ENCODE peak calls at places on chromosomes 11 and 22, in four cellular contexts. K is thoracic aorta, H is lung, Q is foreskin fibroblast. V is an unnamed sample.

GRCh38 chr11:69568809-69569097 is 72.2 kb upstream of the CCND1 start:
- DNase-seq in K (no peak), H (no peak), Q (no peak), V (no peak)

GRCh38 chr11:102955624-102956023 is at the start of gene MMP13:
- DNase-seq in K (no peak), H (no peak), Q (no peak), V (no peak)

GRCh38 chr22:46791201-46791731 is 28.8 kb downstream of the TBC1D22A start:
- DNase-seq in K (no peak), H (no peak), Q (peak), V (no peak)

GRCh38 chr11:120352405-120352804 is 16.2 kb downstream of the ARHGEF12 start:
- DNase-seq in K (no peak), H (no peak), Q (no peak), V (no peak)

GRCh38 chr22:19661156-19661555 is 53.1 kb upstream of the SEPTIN5 start:
- DNase-seq in K (no peak), H (no peak), Q (no peak), V (no peak)

GRCh38 chr11:125728969-125729368 is 17.1 kb upstream of the PATE1 start:
- DNase-seq in K (no peak), H (no peak), Q (no peak), V (no peak)

GRCh38 chr22:20429254-20430100 is 8.1 kb downstream of the SCARF2 start:
- DNase-seq in K (no peak), H (peak), Q (no peak), V (no peak)

GRCh38 chr11:90874971-90875370 is 652.1 kb upstream of the CHORDC1 start:
- DNase-seq in K (no peak), H (no peak), Q (no peak), V (no peak)

GRCh38 chr11:123702137-123702536 is 39.3 kb downstream of the ZNF202 start:
- DNase-seq in K (no peak), H (no peak), Q (no peak), V (no peak)

GRCh38 chr22:25062378-25063095 is 110.0 kb downstream of the KIAA1671 start:
- DNase-seq in K (no peak), H (no peak), Q (no peak), V (no peak)

GRCh38 chr11:110479070-110479444 is 49.3 kb downstream of the FDX1 start:
- DNase-seq in K (no peak), H (no peak), Q (no peak), V (no peak)

GRCh38 chr22:23542933-23543332 is 37.2 kb downstream of the IGLL1 start:
- DNase-seq in K (no peak), H (no peak), Q (no peak), V (no peak)

DNA sequence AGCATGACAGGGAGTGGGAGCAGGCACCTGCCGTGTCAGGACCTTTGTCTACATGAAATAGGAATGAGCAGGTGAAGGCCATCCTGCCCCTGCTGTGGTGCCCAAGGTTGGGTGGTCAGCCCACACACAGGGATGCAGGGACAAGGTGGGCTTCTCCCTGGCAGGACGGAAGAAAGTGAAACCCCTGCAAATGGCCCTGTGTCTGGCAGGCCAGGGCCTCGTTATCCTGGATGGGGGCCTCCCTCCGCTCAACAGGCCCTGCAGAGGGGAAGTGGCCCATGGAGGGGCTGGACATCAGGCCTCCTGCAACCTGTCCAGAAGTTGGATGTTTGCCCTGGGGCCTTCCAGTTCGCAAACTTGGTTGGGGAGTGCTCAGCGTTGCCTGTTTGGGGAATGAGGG is 14.9 kb downstream of the TOB2 start:
- DNase-seq in K (no peak), H (no peak), Q (no peak), V (no peak)
- TF ChIP-seq CTCF in K (no peak), H (no peak), Q (no peak), V (no peak)

GRCh38 chr11:57299150-57299737 is 25.5 kb downstream of the TNKS1BP1 start:
- DNase-seq in K (no peak), H (no peak), Q (no peak), V (no peak)

GRCh38 chr11:57301711-57302423 is 22.9 kb downstream of the TNKS1BP1 start:
- DNase-seq in K (no peak), H (no peak), Q (no peak), V (no peak)

GRCh38 chr11:57303280-57303989 is 21.3 kb downstream of the TNKS1BP1 start:
- DNase-seq in K (no peak), H (no peak), Q (no peak), V (no peak)

GRCh38 chr11:57302489-57302888 is 22.3 kb downstream of the TNKS1BP1 start:
- DNase-seq in K (no peak), H (no peak), Q (no peak), V (no peak)

DNA sequence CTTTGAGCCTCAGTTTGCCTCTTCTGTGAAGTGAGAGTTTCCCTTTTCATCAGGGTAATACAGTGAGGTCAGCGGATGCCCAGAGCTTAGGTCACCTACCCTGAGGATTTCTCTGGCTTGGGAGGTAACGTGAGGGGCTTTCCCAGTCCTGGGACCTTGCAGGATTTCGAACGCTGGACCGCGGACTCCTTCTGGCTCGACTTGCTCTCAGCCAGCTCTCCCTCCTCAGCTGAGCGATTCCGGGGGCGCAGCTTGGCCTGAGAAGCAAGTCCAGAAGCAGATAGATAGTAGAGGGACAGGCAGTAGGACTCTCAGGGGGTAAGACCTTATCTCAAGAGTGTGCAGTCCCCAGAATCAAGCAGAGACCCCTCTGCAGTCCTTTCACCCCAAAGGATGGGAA is 24.0 kb downstream of the TNKS1BP1 start:
- DNase-seq in K (no peak), H (no peak), Q (no peak), V (no peak)
- H3K4me3 ChIP-seq in K (no peak), H (no peak), Q (no peak), V (no peak)

DNA sequence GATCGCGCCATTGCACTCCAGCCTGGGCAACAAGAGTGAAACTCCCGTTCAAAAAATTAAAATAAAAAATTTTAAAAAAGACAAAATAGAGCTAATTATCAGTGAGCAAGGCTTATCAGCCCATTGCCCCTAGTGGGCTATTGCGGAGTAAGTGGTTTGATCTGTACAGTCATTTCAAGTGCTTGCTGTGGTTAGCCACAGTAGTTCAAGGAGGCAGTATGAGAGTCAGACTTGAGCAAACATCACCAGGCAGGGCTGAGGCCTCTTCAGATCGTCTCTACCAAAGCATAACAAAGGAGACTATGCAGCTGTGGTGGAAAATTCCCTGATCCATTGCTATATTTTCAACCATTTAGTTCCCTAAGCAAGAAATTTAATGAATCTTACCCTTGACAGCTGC is 4.3 kb upstream of the SBF2 start:
- DNase-seq in K (no peak), H (no peak), Q (peak), V (peak)
- TF ChIP-seq CTCF in K (no peak), H (no peak), Q (peak), V (peak)

DNA sequence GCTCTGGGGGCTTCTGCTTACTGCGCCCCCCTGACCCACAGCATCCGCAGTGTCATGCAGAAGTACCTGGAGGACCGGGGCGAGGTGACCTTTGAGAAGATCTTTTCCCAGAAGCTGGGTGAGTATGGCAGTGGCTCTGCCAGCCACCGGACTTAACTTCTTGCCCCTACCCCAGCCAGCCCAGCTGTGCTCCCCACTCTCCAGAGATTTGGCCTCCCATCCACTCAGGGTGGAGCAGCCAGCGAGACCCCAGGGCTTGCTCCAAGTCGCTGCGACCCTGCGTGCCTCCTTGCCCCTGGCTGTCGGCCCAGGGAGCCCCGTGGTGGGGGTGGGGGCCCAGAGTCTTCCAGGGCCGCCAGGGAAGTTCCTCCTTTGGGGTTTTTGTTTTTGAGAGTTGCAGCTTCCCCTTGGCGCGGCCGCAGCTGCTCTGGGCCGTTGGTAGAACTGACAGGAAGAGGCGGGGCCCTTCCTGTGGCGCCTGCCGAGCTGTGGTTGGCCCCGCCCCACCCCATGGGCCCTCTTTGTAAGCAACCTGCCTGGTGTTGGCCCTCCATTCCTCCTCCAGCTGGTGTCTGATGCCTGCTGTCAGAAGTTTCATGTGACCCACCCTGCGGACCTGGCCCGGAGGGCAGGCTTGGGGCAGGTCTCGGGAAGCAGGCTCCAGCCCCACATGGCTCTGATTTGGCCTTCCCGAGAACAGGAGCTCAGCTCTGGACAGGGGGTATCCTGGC is 11.1 kb downstream of the GRK2 start:
- DNase-seq in K (peak), H (peak), Q (peak), V (no peak)
- H3K4me3 ChIP-seq in K (peak), H (no peak), Q (peak), V (peak)